ENCODE peak calls at places on chromosomes 7 and 10, in five cellular contexts. V is NCI-H2081, X is neuronal stem cell, L is G401, U is tibial artery. C is an unnamed sample.

GRCh38 chr10:125084191-125085186 is 75.9 kb downstream of the CTBP2 start:
- DNase-seq in U (peak; percentile 95), L (peak; percentile 53), X (no peak), V (no peak), C (peak; percentile 44)

GRCh38 chr10:44395396-44395795 is 10.5 kb upstream of the CXCL12 start:
- DNase-seq in V (no peak), X (no peak), U (no peak), L (peak; percentile 77), C (peak; percentile 69)

GRCh38 chr10:93028881-93029280 is 31.7 kb upstream of the CYP26C1 start:
- DNase-seq in X (no peak), V (no peak), L (no peak), U (no peak), C (no peak)

GRCh38 chr7:15648461-15648961 is 38.0 kb downstream of the MEOX2 start:
- DNase-seq in U (no peak), V (no peak), X (no peak), L (no peak), C (no peak)

GRCh38 chr7:36207451-36208291 is 54.6 kb downstream of the EEPD1 start:
- DNase-seq in L (peak; percentile 53), V (no peak), X (no peak), U (peak; percentile 82), C (peak; percentile 41)

GRCh38 chr7:69422473-69423102 is 175.7 kb upstream of the AUTS2 start:
- DNase-seq in V (no peak), X (no peak), U (no peak), L (no peak), C (no peak)

GRCh38 chr7:108222236-108222892 is 92.2 kb upstream of the LAMB4 start:
- DNase-seq in X (no peak), L (no peak), U (no peak), V (no peak), C (no peak)

GRCh38 chr7:139452948-139453672 is 30.4 kb downstream of the KLRG2 start:
- DNase-seq in U (no peak), L (no peak), V (no peak), X (no peak), C (no peak)

GRCh38 chr10:81920213-81920829 is 45.3 kb downstream of the NRG3 start:
- DNase-seq in L (no peak), V (no peak), U (no peak), X (no peak), C (no peak)

GRCh38 chr7:50988465-50988864 is 205.8 kb upstream of the GRB10 start:
- DNase-seq in V (no peak), U (no peak), L (no peak), X (peak; percentile 37), C (no peak)

GRCh38 chr10:73873163-73873842 is 1.1 kb downstream of the CAMK2G start:
- DNase-seq in V (no peak), L (no peak), X (no peak), U (no peak), C (no peak)

GRCh38 chr10:13328126-13328525 is 20.0 kb downstream of the SEPHS1 start:
- DNase-seq in X (no peak), L (no peak), U (no peak), V (no peak), C (no peak)

C was measured in cerebellar cortex.